ENCODE peak calls at places on chromosomes 5 and 9, in eight cellular contexts. R is mammary epithelial cell, Z is foreskin fibroblast, A is endothelial cell, M is uterus, O is cardiac fibroblast, Q is lower leg skin, K is progenitor cell of endocrine pancreas. F is an unnamed sample.

GRCh38 chr5:169294621-169295020 is 6.3 kb downstream of the SLIT3 start:
- DNase-seq in Q (no peak), R (no peak), O (no peak), M (no peak), A (no peak), Z (no peak), K (no peak), F (no peak)

GRCh38 chr5:141517321-141517720 is 28.4 kb downstream of the PCDHGC5 start:
- DNase-seq in Z (no peak), K (no peak), Q (peak; percentile 40), M (no peak), O (no peak), R (no peak), A (no peak), F (no peak)

GRCh38 chr5:112210430-112211005 is 208.6 kb downstream of the EPB41L4A start:
- DNase-seq in K (no peak), R (no peak), O (peak; percentile 55), Q (no peak), Z (peak; percentile 53), A (peak; percentile 45), M (no peak), F (peak; percentile 24)

GRCh38 chr9:113940077-113940476 is 64.0 kb downstream of the ZNF618 start:
- DNase-seq in Q (no peak), A (no peak), K (no peak), O (no peak), Z (no peak), M (no peak), R (no peak), F (no peak)

GRCh38 chr5:113806823-113807222 is 293.3 kb downstream of the YTHDC2 start:
- DNase-seq in Z (peak; percentile 54), A (no peak), O (peak; percentile 30), M (peak; percentile 26), R (peak; percentile 3), Q (no peak), K (no peak), F (peak; percentile 19)

GRCh38 chr5:179309751-179310320 is 35.4 kb downstream of the ADAMTS2 start:
- DNase-seq in A (no peak), Q (peak; percentile 79), K (no peak), R (no peak), O (no peak), M (no peak), Z (no peak), F (no peak)

GRCh38 chr5:74367931-74368330 is 272.6 kb downstream of the ENC1 start:
- DNase-seq in K (no peak), Q (no peak), Z (no peak), A (no peak), R (no peak), O (no peak), M (no peak), F (no peak)

GRCh38 chr9:111400564-111400898 is 70.5 kb upstream of the OR2K2 start:
- DNase-seq in O (peak; percentile 38), R (peak; percentile 19), Z (peak; percentile 26), K (no peak), A (no peak), M (no peak), Q (no peak), F (no peak)

GRCh38 chr5:174190073-174190675 is 144.7 kb downstream of the NSG2 start:
- DNase-seq in M (no peak), Q (peak; percentile 61), Z (no peak), A (no peak), R (no peak), K (no peak), O (no peak), F (no peak)

GRCh38 chr5:128536229-128536860 is 1.7 kb downstream of the FBN2 start:
- DNase-seq in R (no peak), O (peak; percentile 8), Q (no peak), M (no peak), A (peak; percentile 23), K (no peak), Z (peak; percentile 41), F (peak; percentile 60)

GRCh38 chr9:109253637-109254284 is 67.1 kb downstream of the EPB41L4B start:
- DNase-seq in M (no peak), K (no peak), O (peak; percentile 88), A (no peak), R (peak; percentile 93), Z (peak; percentile 75), Q (no peak), F (no peak)

GRCh38 chr5:19270153-19270552 is 717.8 kb downstream of the CDH18 start:
- DNase-seq in K (no peak), Z (no peak), M (no peak), Q (no peak), R (no peak), A (no peak), O (no peak), F (no peak)

GRCh38 chr9:136789523-136789937 is 1.6 kb upstream of the TMEM141 start:
- DNase-seq in O (no peak), K (no peak), Z (no peak), M (no peak), R (no peak), A (no peak), Q (no peak), F (no peak)

GRCh38 chr5:16585028-16585667 is 31.6 kb downstream of the RETREG1 start:
- DNase-seq in O (no peak), M (no peak), Q (no peak), Z (no peak), A (no peak), K (no peak), R (no peak), F (no peak)

GRCh38 chr9:36101916-36102741 is 34.4 kb upstream of the GLIPR2 start:
- DNase-seq in M (peak; percentile 35), O (peak; percentile 98), Q (no peak), A (no peak), K (no peak), Z (peak; percentile 98), R (peak; percentile 97), F (no peak)

GRCh38 chr9:21919377-21920362 is 74.5 kb downstream of the CDKN2A start:
- DNase-seq in Q (no peak), K (no peak), A (no peak), M (no peak), R (peak; percentile 63), O (peak; percentile 82), Z (peak; percentile 80), F (no peak)

GRCh38 chr9:22238809-22239684 is 207.6 kb upstream of the DMRTA1 start:
- DNase-seq in K (no peak), Q (no peak), Z (peak; percentile 60), R (peak; percentile 71), A (no peak), M (no peak), O (peak; percentile 80), F (no peak)

GRCh38 chr5:4576161-4576748 is 563.9 kb upstream of the ADAMTS16 start:
- DNase-seq in R (no peak), Q (no peak), O (no peak), M (no peak), K (no peak), Z (no peak), A (no peak), F (no peak)

GRCh38 chr9:87613265-87614111 is 112.4 kb upstream of the CTSL start:
- DNase-seq in Z (no peak), R (peak; percentile 9), K (no peak), O (no peak), M (no peak), A (no peak), Q (no peak), F (no peak)

GRCh38 chr5:180353226-180353962 is at the start of gene GFPT2:
- DNase-seq in Z (peak; percentile 93), M (peak; percentile 86), A (peak; percentile 82), K (peak; percentile 59), O (peak; percentile 77), Q (peak; percentile 96), R (peak; percentile 30), F (peak; percentile 88)

GRCh38 chr9:36980148-36980974 is 53.7 kb downstream of the PAX5 start:
- DNase-seq in O (no peak), R (peak; percentile 32), M (no peak), Z (no peak), K (no peak), A (no peak), Q (no peak), F (no peak)

GRCh38 chr5:132100672-132101261 is 27.2 kb downstream of the CSF2 start:
- DNase-seq in K (no peak), A (no peak), Q (peak; percentile 65), M (no peak), Z (no peak), R (peak; percentile 86), O (no peak), F (no peak)

GRCh38 chr9:107982735-107983134 is 493.2 kb upstream of the KLF4 start:
- DNase-seq in O (no peak), R (no peak), Z (no peak), M (no peak), K (no peak), A (no peak), Q (no peak), F (no peak)

GRCh38 chr9:95077053-95077765 is 240.3 kb downstream of the FANCC start:
- DNase-seq in Z (no peak), O (no peak), Q (no peak), K (no peak), R (no peak), M (no peak), A (no peak), F (no peak)

GRCh38 chr5:125227333-125228075 is 481.1 kb upstream of the ZNF608 start:
- DNase-seq in Q (no peak), K (no peak), A (peak; percentile 52), Z (peak; percentile 24), M (no peak), O (peak; percentile 40), R (no peak), F (peak; percentile 16)
- TF ChIP-seq CTCF in Q (no peak), K (peak; percentile 56), A (peak; percentile 46), Z (peak; percentile 48), M (no peak), O (peak; percentile 68), R (peak; percentile 55), F (peak; percentile 49)

GRCh38 chr5:55037046-55037771 is 13.2 kb downstream of the GZMK start:
- DNase-seq in Z (peak; percentile 30), Q (no peak), O (peak; percentile 39), M (no peak), K (no peak), A (no peak), R (no peak), F (no peak)
- TF ChIP-seq CTCF in Z (peak; percentile 19), Q (no peak), O (peak; percentile 16), M (no peak), K (no peak), A (no peak), R (no peak), F (no peak)

DNA sequence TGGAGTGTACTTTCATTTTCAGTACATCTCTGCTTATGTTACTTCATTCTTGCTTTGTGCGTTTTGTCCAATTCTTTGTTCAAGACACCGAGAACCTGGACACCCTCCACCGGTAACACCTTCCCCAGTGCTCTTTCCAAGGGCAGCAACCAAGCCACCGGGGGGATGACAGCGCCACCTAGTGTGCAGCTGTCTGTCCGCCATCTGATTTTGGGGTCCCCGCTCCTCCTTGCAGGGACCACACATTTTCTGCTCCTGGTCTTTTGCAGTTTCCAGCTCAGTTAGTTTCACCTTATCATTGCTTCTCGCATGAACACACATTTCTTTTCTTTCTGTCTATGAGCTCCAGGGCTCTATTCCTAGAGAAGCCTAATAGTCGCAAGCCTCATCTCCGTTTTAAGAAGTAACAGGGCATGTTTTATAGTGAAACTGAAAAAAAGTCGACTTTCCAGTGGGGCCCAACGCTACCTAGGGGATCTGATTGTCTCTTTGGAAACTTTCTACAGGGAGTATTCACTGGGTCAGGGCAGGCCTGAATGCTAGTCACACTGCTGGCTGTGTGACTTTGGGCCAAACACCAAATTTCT is 152.1 kb downstream of the FSTL4 start:
- DNase-seq in K (no peak), Q (no peak), Z (peak; percentile 5), R (peak; percentile 20), M (no peak), O (peak; percentile 10), A (peak; percentile 64), F (peak; percentile 66)
- TF ChIP-seq CTCF in K (peak; percentile 63), Q (no peak), Z (peak; percentile 37), R (peak; percentile 96), M (peak; percentile 11), O (peak; percentile 45), A (peak; percentile 72), F (peak; percentile 76)

GRCh38 chr5:134224905-134225779 is 731 bp downstream of the PPP2CA start:
- DNase-seq in A (peak; percentile 74), Q (peak; percentile 91), O (peak; percentile 82), M (peak; percentile 57), K (peak; percentile 60), Z (peak; percentile 80), R (peak; percentile 72), F (peak; percentile 81)
- TF ChIP-seq CTCF in A (no peak), Q (no peak), O (no peak), M (peak; percentile 27), K (peak; percentile 7), Z (no peak), R (no peak), F (no peak)

F was measured in nephron progenitor cell.